ENCODE peak calls at places on chromosome 11, in six cellular contexts. One of them, this sample, is unnamed.

GRCh38 chr11:134097146-134097545 is 28.3 kb downstream of the JAM3 start:
- DNase-seq in IMR-90: no peak
- DNase-seq in neuronal stem cell: no peak
- DNase-seq in H1: no peak
- DNase-seq in mesenchymal stem cell: no peak
- DNase-seq in H9: no peak
- DNase-seq in this sample: no peak

GRCh38 chr11:46513934-46514342 is 79.9 kb downstream of the AMBRA1 start:
- DNase-seq in mesenchymal stem cell: peak; percentile 26
- DNase-seq in H9: no peak
- DNase-seq in H1: no peak
- DNase-seq in IMR-90: peak; percentile 41
- DNase-seq in neuronal stem cell: no peak
- DNase-seq in this sample: no peak

GRCh38 chr11:32785262-32785661 is 9.2 kb downstream of the CCDC73 start:
- DNase-seq in mesenchymal stem cell: no peak
- DNase-seq in H1: no peak
- DNase-seq in neuronal stem cell: no peak
- DNase-seq in H9: no peak
- DNase-seq in IMR-90: no peak
- DNase-seq in this sample: no peak

GRCh38 chr11:37946155-37946766 is 1348.2 kb upstream of the RAG2 start:
- DNase-seq in neuronal stem cell: peak; percentile 33
- DNase-seq in H9: peak; percentile 59
- DNase-seq in mesenchymal stem cell: peak; percentile 62
- DNase-seq in IMR-90: peak; percentile 27
- DNase-seq in H1: peak; percentile 75
- DNase-seq in this sample: peak; percentile 28

GRCh38 chr11:19091366-19091765 is 25.6 kb upstream of the ZDHHC13 start:
- DNase-seq in H1: no peak
- DNase-seq in IMR-90: no peak
- DNase-seq in mesenchymal stem cell: peak; percentile 30
- DNase-seq in H9: no peak
- DNase-seq in neuronal stem cell: no peak
- DNase-seq in this sample: peak; percentile 51

GRCh38 chr11:2899080-2899783 is 13.7 kb upstream of the CDKN1C start:
- DNase-seq in H1: no peak
- DNase-seq in mesenchymal stem cell: no peak
- DNase-seq in neuronal stem cell: no peak
- DNase-seq in H9: no peak
- DNase-seq in IMR-90: no peak
- DNase-seq in this sample: no peak

GRCh38 chr11:118341749-118342489 is 586 bp downstream of the CD3D start:
- DNase-seq in neuronal stem cell: no peak
- DNase-seq in H9: no peak
- DNase-seq in H1: no peak
- DNase-seq in IMR-90: no peak
- DNase-seq in mesenchymal stem cell: no peak
- DNase-seq in this sample: no peak

GRCh38 chr11:36703055-36703404 is 105.0 kb upstream of the RAG2 start:
- DNase-seq in IMR-90: no peak
- DNase-seq in H1: no peak
- DNase-seq in H9: no peak
- DNase-seq in neuronal stem cell: no peak
- DNase-seq in mesenchymal stem cell: no peak
- DNase-seq in this sample: no peak

GRCh38 chr11:9075441-9076000 is 15.9 kb downstream of the SCUBE2 start:
- DNase-seq in mesenchymal stem cell: no peak
- DNase-seq in H1: no peak
- DNase-seq in IMR-90: no peak
- DNase-seq in neuronal stem cell: no peak
- DNase-seq in H9: no peak
- DNase-seq in this sample: no peak

GRCh38 chr11:126336646-126337045 is 18.8 kb upstream of the ST3GAL4 start:
- DNase-seq in neuronal stem cell: no peak
- DNase-seq in mesenchymal stem cell: no peak
- DNase-seq in H9: peak; percentile 65
- DNase-seq in IMR-90: no peak
- DNase-seq in H1: no peak
- DNase-seq in this sample: no peak

GRCh38 chr11:2704896-2705606 is 5.3 kb upstream of the KCNQ1OT1 start:
- DNase-seq in mesenchymal stem cell: no peak
- DNase-seq in H9: no peak
- DNase-seq in H1: no peak
- DNase-seq in neuronal stem cell: no peak
- DNase-seq in IMR-90: no peak
- DNase-seq in this sample: no peak

GRCh38 chr11:7606496-7606895 is 66.8 kb downstream of the CYB5R2 start:
- DNase-seq in IMR-90: no peak
- DNase-seq in H9: no peak
- DNase-seq in mesenchymal stem cell: no peak
- DNase-seq in H1: no peak
- DNase-seq in neuronal stem cell: no peak
- DNase-seq in this sample: peak; percentile 43

GRCh38 chr11:22807391-22807790 is 22.2 kb downstream of the SVIP start:
- DNase-seq in IMR-90: no peak
- DNase-seq in H1: no peak
- DNase-seq in mesenchymal stem cell: no peak
- DNase-seq in H9: no peak
- DNase-seq in neuronal stem cell: no peak
- DNase-seq in this sample: no peak

GRCh38 chr11:18100926-18101656 is 4.8 kb downstream of the SAAL1 start:
- DNase-seq in mesenchymal stem cell: no peak
- DNase-seq in H1: no peak
- DNase-seq in neuronal stem cell: no peak
- DNase-seq in IMR-90: no peak
- DNase-seq in H9: no peak
- DNase-seq in this sample: no peak

GRCh38 chr11:106787454-106787853 is 230.8 kb downstream of the GUCY1A2 start:
- DNase-seq in H1: no peak
- DNase-seq in IMR-90: no peak
- DNase-seq in H9: no peak
- DNase-seq in mesenchymal stem cell: no peak
- DNase-seq in neuronal stem cell: no peak
- DNase-seq in this sample: no peak
- H3K14ac ChIP-seq in H1: no peak overlapping the region
- H3K14ac ChIP-seq in IMR-90: no peak overlapping the region
- H3K14ac ChIP-seq in H9: no peak overlapping the region
- H3K14ac ChIP-seq in mesenchymal stem cell: no peak overlapping the region
- H3K14ac ChIP-seq in neuronal stem cell: no peak overlapping the region
- H3K14ac ChIP-seq in this sample: no peak overlapping the region

GRCh38 chr11:60919320-60919719 is 4.9 kb upstream of the TMEM132A start:
- DNase-seq in neuronal stem cell: no peak
- DNase-seq in H9: no peak
- DNase-seq in mesenchymal stem cell: no peak
- DNase-seq in IMR-90: no peak
- DNase-seq in H1: no peak
- DNase-seq in this sample: no peak
- H3K4me2 ChIP-seq in neuronal stem cell: no peak overlapping the region
- H3K4me2 ChIP-seq in H9: no peak overlapping the region
- H3K4me2 ChIP-seq in mesenchymal stem cell: no peak overlapping the region
- H3K4me2 ChIP-seq in IMR-90: no peak overlapping the region
- H3K4me2 ChIP-seq in H1: no peak overlapping the region
- H3K4me2 ChIP-seq in this sample: no peak overlapping the region

GRCh38 chr11:73452726-73453125 is 76.5 kb downstream of the RELT start:
- DNase-seq in mesenchymal stem cell: no peak
- DNase-seq in IMR-90: no peak
- DNase-seq in neuronal stem cell: no peak
- DNase-seq in H1: no peak
- DNase-seq in H9: no peak
- DNase-seq in this sample: peak; percentile 39

GRCh38 chr11:73453562-73453961 is 77.4 kb downstream of the RELT start:
- DNase-seq in mesenchymal stem cell: peak; percentile 9
- DNase-seq in neuronal stem cell: no peak
- DNase-seq in IMR-90: peak; percentile 39
- DNase-seq in H9: no peak
- DNase-seq in H1: no peak
- DNase-seq in this sample: no peak

DNA sequence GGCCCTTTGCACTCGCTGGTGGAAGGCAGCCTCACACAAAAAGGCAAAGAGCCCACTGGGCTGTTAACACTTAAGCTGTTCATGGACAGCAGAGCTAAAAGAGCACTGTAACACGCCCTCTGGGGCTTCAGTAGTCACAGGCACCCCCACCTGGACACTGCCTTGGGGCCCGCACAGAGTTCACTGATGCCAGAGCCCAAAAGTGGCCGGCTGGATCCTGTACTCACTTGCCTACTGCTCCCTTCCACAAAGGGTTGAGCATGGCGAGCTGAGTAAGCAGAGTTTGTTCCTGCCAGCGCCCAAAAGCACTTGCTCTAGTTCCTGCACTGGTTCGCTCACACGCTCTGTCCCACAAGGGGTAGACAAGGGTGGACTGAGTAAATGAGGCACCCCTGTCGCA is 78.8 kb downstream of the RELT start:
- DNase-seq in IMR-90: no peak
- DNase-seq in H9: no peak
- DNase-seq in neuronal stem cell: no peak
- DNase-seq in mesenchymal stem cell: no peak
- DNase-seq in H1: no peak
- DNase-seq in this sample: no peak
- H3K9ac ChIP-seq in IMR-90: no peak overlapping the region
- H3K9ac ChIP-seq in H9: no peak overlapping the region
- H3K9ac ChIP-seq in neuronal stem cell: no peak overlapping the region
- H3K9ac ChIP-seq in mesenchymal stem cell: no peak overlapping the region
- H3K9ac ChIP-seq in H1: no peak overlapping the region
- H3K9ac ChIP-seq in this sample: no peak overlapping the region

DNA sequence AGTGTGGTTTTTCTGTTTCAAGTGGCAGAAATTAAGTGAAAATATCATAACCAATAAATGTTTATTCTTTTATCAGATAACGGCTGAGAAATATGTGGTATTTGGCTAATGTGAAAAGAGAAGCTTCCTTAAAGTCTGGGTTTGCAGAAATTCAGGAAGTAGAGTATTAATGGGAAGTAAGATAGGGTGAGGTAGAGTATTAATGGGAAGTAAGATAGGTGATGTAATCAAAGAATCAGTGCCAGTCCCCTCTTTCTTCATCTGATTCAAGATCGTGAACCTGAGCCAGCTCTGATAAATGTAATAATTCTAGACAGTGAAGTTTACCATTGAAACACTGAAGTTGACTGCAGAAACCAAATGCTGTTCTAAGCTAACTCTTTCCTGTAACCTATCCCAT is 30.9 kb downstream of the TRPC6 start:
- DNase-seq in IMR-90: no peak
- DNase-seq in neuronal stem cell: no peak
- DNase-seq in mesenchymal stem cell: no peak
- DNase-seq in H1: no peak
- DNase-seq in H9: no peak
- DNase-seq in this sample: no peak
- H3K14ac ChIP-seq in IMR-90: peak overlapping the region; percentile 82
- H3K14ac ChIP-seq in neuronal stem cell: no peak overlapping the region
- H3K14ac ChIP-seq in mesenchymal stem cell: no peak overlapping the region
- H3K14ac ChIP-seq in H1: no peak overlapping the region
- H3K14ac ChIP-seq in H9: no peak overlapping the region
- H3K14ac ChIP-seq in this sample: no peak overlapping the region

GRCh38 chr11:104057908-104058307 is 21.5 kb downstream of the DDI1 start:
- DNase-seq in mesenchymal stem cell: no peak
- DNase-seq in neuronal stem cell: no peak
- DNase-seq in H1: no peak
- DNase-seq in IMR-90: no peak
- DNase-seq in H9: no peak
- DNase-seq in this sample: no peak
- H3K4me2 ChIP-seq in mesenchymal stem cell: no peak overlapping the region
- H3K4me2 ChIP-seq in neuronal stem cell: no peak overlapping the region
- H3K4me2 ChIP-seq in H1: no peak overlapping the region
- H3K4me2 ChIP-seq in IMR-90: no peak overlapping the region
- H3K4me2 ChIP-seq in H9: no peak overlapping the region
- H3K4me2 ChIP-seq in this sample: no peak overlapping the region

GRCh38 chr11:114087028-114087427 is 27.5 kb downstream of the ZBTB16 start:
- DNase-seq in neuronal stem cell: no peak
- DNase-seq in H1: no peak
- DNase-seq in H9: no peak
- DNase-seq in mesenchymal stem cell: no peak
- DNase-seq in IMR-90: no peak
- DNase-seq in this sample: no peak

GRCh38 chr11:114089748-114090147 is 30.2 kb downstream of the ZBTB16 start:
- DNase-seq in H1: no peak
- DNase-seq in neuronal stem cell: no peak
- DNase-seq in H9: no peak
- DNase-seq in mesenchymal stem cell: no peak
- DNase-seq in IMR-90: no peak
- DNase-seq in this sample: no peak

GRCh38 chr11:114088836-114089235 is 29.3 kb downstream of the ZBTB16 start:
- DNase-seq in H1: no peak
- DNase-seq in mesenchymal stem cell: no peak
- DNase-seq in H9: no peak
- DNase-seq in neuronal stem cell: no peak
- DNase-seq in IMR-90: no peak
- DNase-seq in this sample: no peak

GRCh38 chr11:114086394-114086793 is 26.9 kb downstream of the ZBTB16 start:
- DNase-seq in H1: no peak
- DNase-seq in neuronal stem cell: no peak
- DNase-seq in mesenchymal stem cell: no peak
- DNase-seq in H9: no peak
- DNase-seq in IMR-90: no peak
- DNase-seq in this sample: no peak

GRCh38 chr11:114088216-114088615 is 28.7 kb downstream of the ZBTB16 start:
- DNase-seq in neuronal stem cell: no peak
- DNase-seq in H9: no peak
- DNase-seq in H1: no peak
- DNase-seq in mesenchymal stem cell: no peak
- DNase-seq in IMR-90: no peak
- DNase-seq in this sample: no peak
- H3K9ac ChIP-seq in neuronal stem cell: no peak overlapping the region
- H3K9ac ChIP-seq in H9: no peak overlapping the region
- H3K9ac ChIP-seq in H1: no peak overlapping the region
- H3K9ac ChIP-seq in mesenchymal stem cell: no peak overlapping the region
- H3K9ac ChIP-seq in IMR-90: no peak overlapping the region
- H3K9ac ChIP-seq in this sample: no peak overlapping the region

GRCh38 chr11:20112291-20113146 is 47.8 kb downstream of the DBX1 start:
- DNase-seq in H1: no peak
- DNase-seq in mesenchymal stem cell: peak; percentile 98
- DNase-seq in IMR-90: peak; percentile 97
- DNase-seq in neuronal stem cell: no peak
- DNase-seq in H9: peak; percentile 45
- DNase-seq in this sample: peak; percentile 72

GRCh38 chr11:20111871-20112270 is 48.4 kb downstream of the DBX1 start:
- DNase-seq in mesenchymal stem cell: no peak
- DNase-seq in neuronal stem cell: no peak
- DNase-seq in H1: no peak
- DNase-seq in IMR-90: no peak
- DNase-seq in H9: no peak
- DNase-seq in this sample: no peak

GRCh38 chr11:20113147-20113435 is 47.2 kb downstream of the DBX1 start:
- DNase-seq in H9: no peak
- DNase-seq in H1: no peak
- DNase-seq in mesenchymal stem cell: no peak
- DNase-seq in IMR-90: no peak
- DNase-seq in neuronal stem cell: no peak
- DNase-seq in this sample: no peak

GRCh38 chr11:20109731-20110445 is 50.4 kb downstream of the DBX1 start:
- DNase-seq in H9: no peak
- DNase-seq in mesenchymal stem cell: peak; percentile 46
- DNase-seq in neuronal stem cell: no peak
- DNase-seq in IMR-90: peak; percentile 24
- DNase-seq in H1: no peak
- DNase-seq in this sample: no peak

GRCh38 chr11:20110908-20111669 is 49.2 kb downstream of the DBX1 start:
- DNase-seq in neuronal stem cell: peak; percentile 46
- DNase-seq in mesenchymal stem cell: peak; percentile 92
- DNase-seq in H1: peak; percentile 76
- DNase-seq in IMR-90: peak; percentile 85
- DNase-seq in H9: peak; percentile 87
- DNase-seq in this sample: peak; percentile 91
- H3K14ac ChIP-seq in neuronal stem cell: no peak overlapping the region
- H3K14ac ChIP-seq in mesenchymal stem cell: no peak overlapping the region
- H3K14ac ChIP-seq in H1: no peak overlapping the region
- H3K14ac ChIP-seq in IMR-90: no peak overlapping the region
- H3K14ac ChIP-seq in H9: no peak overlapping the region
- H3K14ac ChIP-seq in this sample: no peak overlapping the region

GRCh38 chr11:88353835-88354496 is 16.4 kb upstream of the CTSC start:
- DNase-seq in mesenchymal stem cell: no peak
- DNase-seq in H1: no peak
- DNase-seq in H9: no peak
- DNase-seq in IMR-90: no peak
- DNase-seq in neuronal stem cell: no peak
- DNase-seq in this sample: no peak
- H3K4me2 ChIP-seq in mesenchymal stem cell: no peak overlapping the region
- H3K4me2 ChIP-seq in H1: no peak overlapping the region
- H3K4me2 ChIP-seq in H9: no peak overlapping the region
- H3K4me2 ChIP-seq in IMR-90: peak overlapping the region; percentile 56
- H3K4me2 ChIP-seq in neuronal stem cell: no peak overlapping the region
- H3K4me2 ChIP-seq in this sample: no peak overlapping the region

This sample was measured in trophoblast cell.